ENCODE peak calls at places on chromosomes 5 and 9, in ten cellular contexts. O is AG04450, A is GM19239, C is PC-3, Y is tibial nerve, R is fibroblast of the conjunctiva, H is MM.1S, N is fibroblast of pulmonary artery, S is heart left ventricle, J is COR-L47. Q is an unnamed sample.

GRCh38 chr9:12416736-12417135 is 276.4 kb upstream of the TYRP1 start:
- DNase-seq in S (no peak), Y (no peak), A (no peak), C (no peak), N (no peak), H (no peak), J (no peak), R (no peak), O (no peak), Q (no peak)

GRCh38 chr9:71509054-71509453 is 259.3 kb downstream of the CEMIP2 start:
- DNase-seq in C (peak), H (peak), R (no peak), Y (no peak), A (no peak), S (no peak), O (no peak), N (no peak), J (no peak), Q (no peak)

GRCh38 chr9:98775831-98776441 is 20.4 kb downstream of the ANKS6 start:
- DNase-seq in R (peak), H (peak), J (peak), S (no peak), A (peak), Y (no peak), O (peak), N (peak), C (peak), Q (peak)

GRCh38 chr5:17216974-17217325 is 481 bp upstream of the BASP1 start:
- DNase-seq in R (no peak), A (no peak), S (no peak), N (peak), J (peak), H (no peak), O (no peak), C (peak), Y (no peak), Q (no peak)

GRCh38 chr5:148011407-148012124 is 52.2 kb upstream of the SPINK5 start:
- DNase-seq in O (no peak), S (no peak), C (peak), A (no peak), H (no peak), R (peak), Y (no peak), N (peak), J (no peak), Q (no peak)

GRCh38 chr9:93825348-93826115 is 129.6 kb downstream of the BARX1 start:
- DNase-seq in H (no peak), O (no peak), R (no peak), N (no peak), J (no peak), Y (no peak), A (no peak), C (no peak), S (peak), Q (no peak)

GRCh38 chr9:87699835-87700234 is 26.1 kb upstream of the CTSL start:
- DNase-seq in J (no peak), O (no peak), N (no peak), A (no peak), R (no peak), C (peak), S (no peak), H (no peak), Y (no peak), Q (no peak)

GRCh38 chr5:116733995-116734716 is 159.5 kb upstream of the SEMA6A start:
- DNase-seq in A (no peak), H (no peak), R (no peak), S (no peak), J (no peak), O (no peak), Y (no peak), C (no peak), N (no peak), Q (no peak)

GRCh38 chr5:27311544-27311943 is 273.2 kb upstream of the CDH9 start:
- DNase-seq in C (no peak), O (no peak), S (no peak), Y (no peak), R (no peak), H (no peak), J (no peak), A (no peak), N (peak), Q (no peak)

GRCh38 chr5:77638204-77638762 is at the start of gene OTP:
- DNase-seq in C (no peak), J (no peak), A (no peak), R (no peak), S (no peak), O (no peak), H (no peak), Y (no peak), N (no peak), Q (no peak)

GRCh38 chr5:1761453-1761755 is 38.2 kb downstream of the MRPL36 start:
- DNase-seq in N (no peak), A (no peak), S (peak), C (no peak), Y (no peak), H (no peak), O (no peak), R (no peak), J (no peak), Q (no peak)

Q was measured in smooth muscle cell of the brain vasculature.